ENCODE peak calls at places on chromosome 6, in nine cellular contexts. G, O, I, W, J, Z, D, Y and C are unnamed samples.

GRCh38 chr6:160293844-160294243 is 35.2 kb upstream of the SLC22A2 start:
- DNase-seq in G (no peak), O (no peak), I (no peak), W (no peak), J (no peak), Z (peak), D (no peak), Y (no peak), C (no peak)

GRCh38 chr6:63904844-63905243 is 269.2 kb downstream of the PHF3 start:
- DNase-seq in G (no peak), O (no peak), I (no peak), W (no peak), J (no peak), Z (no peak), D (peak), Y (no peak), C (no peak)

GRCh38 chr6:36722879-36723278 is 25.3 kb downstream of the RAB44 start:
- DNase-seq in G (no peak), O (no peak), I (no peak), W (no peak), J (no peak), Z (no peak), D (no peak), Y (peak), C (no peak)

GRCh38 chr6:142845143-142845571 is 99.8 kb downstream of the HIVEP2 start:
- DNase-seq in G (no peak), O (no peak), I (no peak), W (no peak), J (no peak), Z (no peak), D (peak), Y (no peak), C (no peak)

GRCh38 chr6:140537834-140538680 is 1163.6 kb upstream of the CITED2 start:
- DNase-seq in G (peak), O (peak), I (peak), W (peak), J (no peak), Z (peak), D (peak), Y (no peak), C (peak)

GRCh38 chr6:157455731-157456523 is 74.9 kb downstream of the ZDHHC14 start:
- DNase-seq in G (no peak), O (no peak), I (no peak), W (no peak), J (no peak), Z (no peak), D (peak), Y (no peak), C (no peak)

GRCh38 chr6:134235937-134236751 is 81.8 kb downstream of the SGK1 start:
- DNase-seq in G (no peak), O (no peak), I (no peak), W (no peak), J (no peak), Z (no peak), D (peak), Y (no peak), C (no peak)

GRCh38 chr6:157982297-157982579 is 575 bp downstream of the SYNJ2 start:
- DNase-seq in G (peak), O (no peak), I (no peak), W (no peak), J (no peak), Z (peak), D (peak), Y (no peak), C (no peak)

GRCh38 chr6:11181478-11182136 is 50.9 kb downstream of the NEDD9 start:
- DNase-seq in G (no peak), O (no peak), I (no peak), W (no peak), J (no peak), Z (no peak), D (no peak), Y (no peak), C (no peak)

GRCh38 chr6:24537771-24538385 is 43.1 kb downstream of the ALDH5A1 start:
- DNase-seq in G (no peak), O (no peak), I (no peak), W (no peak), J (no peak), Z (no peak), D (no peak), Y (no peak), C (no peak)

GRCh38 chr6:10809098-10809497 is 29.2 kb downstream of the MAK start:
- DNase-seq in G (no peak), O (no peak), I (no peak), W (no peak), J (no peak), Z (no peak), D (no peak), Y (no peak), C (no peak)

GRCh38 chr6:84825461-84825860 is 61.1 kb upstream of the TBX18 start:
- DNase-seq in G (peak), O (no peak), I (no peak), W (no peak), J (no peak), Z (no peak), D (peak), Y (no peak), C (peak)

DNA sequence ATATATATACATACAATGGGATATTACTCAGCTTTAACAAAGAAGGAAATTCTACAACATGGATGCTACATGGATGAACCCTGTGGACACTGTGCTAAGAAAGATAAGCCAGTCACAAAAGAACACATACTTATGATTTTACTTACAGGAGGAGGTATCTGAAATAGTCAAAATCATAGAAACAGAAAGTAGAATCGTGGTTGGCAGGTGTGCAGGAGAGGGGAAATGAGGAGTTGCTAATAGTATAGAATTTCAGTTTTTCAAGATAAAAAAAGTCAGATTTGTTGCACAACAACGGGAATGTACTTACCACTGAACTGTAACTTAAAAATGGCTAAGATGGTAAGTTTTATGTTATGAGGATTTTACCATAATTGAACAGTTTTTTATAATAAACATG is 706.3 kb downstream of the TFAP2A start:
- DNase-seq in G (no peak), O (no peak), I (no peak), W (no peak), J (no peak), Z (no peak), D (no peak), Y (no peak), C (no peak)
- TF ChIP-seq POLR2A in G (no peak), O (no peak), I (no peak), W (no peak), J (no peak), Z (no peak), D (no peak), Y (no peak), C (no peak)

DNA sequence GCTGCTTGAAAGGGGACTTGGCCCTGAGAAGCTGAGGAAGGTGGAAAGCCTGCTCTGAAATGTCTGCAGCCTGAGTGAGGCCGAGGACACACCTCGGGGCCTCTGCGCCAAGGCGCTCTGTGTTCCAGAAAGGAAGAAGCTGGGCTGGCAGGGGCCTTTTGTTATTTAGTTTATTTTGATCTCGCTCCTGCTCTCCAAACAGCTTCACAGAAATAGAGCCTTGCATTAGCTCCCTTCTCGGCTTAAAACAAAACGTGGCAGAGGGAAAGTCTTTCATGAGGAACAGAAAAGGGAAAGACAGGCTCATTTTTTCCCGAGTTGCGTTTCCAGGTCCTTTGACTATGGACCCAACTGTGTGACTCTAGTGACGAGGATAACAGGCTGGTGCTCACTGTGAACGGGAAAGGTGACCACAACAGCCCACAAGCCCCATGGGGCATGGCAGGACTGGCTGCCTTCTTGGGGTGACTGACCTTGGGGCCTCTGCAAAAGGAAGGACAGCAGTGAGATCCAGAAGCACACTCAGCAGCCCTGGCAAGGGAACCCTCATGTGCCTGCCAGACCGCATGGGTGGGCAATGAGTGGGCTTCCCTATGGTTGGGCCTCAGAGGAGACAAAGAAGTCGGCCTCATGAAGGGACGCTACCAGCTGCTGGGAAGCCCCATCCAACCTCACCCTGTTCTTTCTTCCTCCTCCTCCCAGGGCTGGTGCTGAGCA is 18.7 kb downstream of the LEMD2 start:
- DNase-seq in G (no peak), O (no peak), I (no peak), W (no peak), J (no peak), Z (peak), D (peak), Y (no peak), C (no peak)
- TF ChIP-seq POLR2A in G (no peak), O (no peak), I (no peak), W (no peak), J (no peak), Z (no peak), D (peak), Y (no peak), C (no peak)

DNA sequence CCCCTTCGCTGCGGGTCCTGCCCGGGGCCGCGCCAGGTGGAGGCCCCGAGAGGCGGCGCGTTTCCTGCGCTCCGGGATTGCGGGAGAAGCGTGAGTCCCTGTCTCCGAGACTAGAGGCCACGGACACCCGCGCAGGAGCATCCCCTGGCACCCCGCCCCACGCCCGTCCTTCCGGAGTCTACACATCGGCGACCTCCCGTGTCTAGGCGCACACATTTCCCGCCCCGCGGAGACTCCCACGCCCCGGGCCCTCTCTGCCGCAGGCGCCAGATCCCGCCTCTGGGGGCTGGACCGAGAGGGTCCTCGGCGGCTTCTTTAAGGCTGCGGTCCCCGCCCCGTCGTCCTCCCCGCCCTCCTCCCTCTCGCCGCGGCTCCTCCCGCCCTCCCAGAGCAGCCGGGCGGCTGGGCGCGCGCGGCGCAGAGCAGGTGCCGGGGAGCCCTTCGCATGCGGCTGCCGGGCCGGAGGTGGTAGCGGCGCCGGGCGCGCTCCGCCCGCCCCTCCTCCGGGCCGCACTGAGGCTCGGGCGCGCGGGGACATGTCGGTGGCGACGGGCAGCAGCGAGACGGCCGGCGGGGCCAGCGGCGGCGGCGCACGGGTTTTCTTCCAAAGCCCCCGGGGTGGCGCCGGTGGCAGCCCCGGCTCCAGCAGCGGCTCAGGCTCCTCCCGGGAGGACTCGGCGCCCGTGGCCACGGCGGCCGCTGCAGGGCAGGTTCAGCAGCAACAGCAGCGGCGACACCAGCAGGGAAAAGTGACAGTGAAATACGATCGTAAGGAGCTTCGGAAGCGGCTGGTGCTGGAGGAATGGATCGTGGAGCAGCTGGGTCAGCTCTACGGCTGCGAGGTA is at the start of gene PPP1R14C:
- DNase-seq in G (no peak), O (no peak), I (no peak), W (no peak), J (no peak), Z (no peak), D (no peak), Y (no peak), C (peak)
- TF ChIP-seq POLR2A in G (no peak), O (no peak), I (no peak), W (no peak), J (no peak), Z (no peak), D (no peak), Y (no peak), C (no peak)

GRCh38 chr6:150134280-150134920 is 8.4 kb upstream of the PPP1R14C start:
- DNase-seq in G (no peak), O (peak), I (no peak), W (no peak), J (no peak), Z (no peak), D (no peak), Y (no peak), C (no peak)
- TF ChIP-seq POLR2A in G (no peak), O (no peak), I (no peak), W (no peak), J (no peak), Z (no peak), D (no peak), Y (no peak), C (no peak)

GRCh38 chr6:154950979-154951378 is 44.1 kb upstream of the TIAM2 start:
- DNase-seq in G (no peak), O (no peak), I (no peak), W (no peak), J (no peak), Z (no peak), D (no peak), Y (no peak), C (no peak)
- TF ChIP-seq POLR2A in G (no peak), O (no peak), I (no peak), W (no peak), J (no peak), Z (no peak), D (no peak), Y (no peak), C (no peak)

GRCh38 chr6:129679250-129679649 is 30.7 kb downstream of the ARHGAP18 start:
- DNase-seq in G (no peak), O (no peak), I (no peak), W (no peak), J (no peak), Z (no peak), D (peak), Y (no peak), C (no peak)

GRCh38 chr6:129678463-129678862 is 31.5 kb downstream of the ARHGAP18 start:
- DNase-seq in G (no peak), O (no peak), I (no peak), W (no peak), J (no peak), Z (no peak), D (peak), Y (no peak), C (no peak)

GRCh38 chr6:129677634-129678325 is 32.2 kb downstream of the ARHGAP18 start:
- DNase-seq in G (no peak), O (no peak), I (no peak), W (no peak), J (no peak), Z (no peak), D (peak), Y (no peak), C (no peak)

GRCh38 chr6:129680633-129681032 is 29.3 kb downstream of the ARHGAP18 start:
- DNase-seq in G (no peak), O (no peak), I (no peak), W (no peak), J (no peak), Z (no peak), D (no peak), Y (no peak), C (no peak)

GRCh38 chr6:129679758-129680157 is 30.2 kb downstream of the ARHGAP18 start:
- DNase-seq in G (peak), O (no peak), I (no peak), W (no peak), J (no peak), Z (no peak), D (peak), Y (no peak), C (no peak)
- TF ChIP-seq POLR2A in G (no peak), O (no peak), I (no peak), W (no peak), J (no peak), Z (no peak), D (no peak), Y (no peak), C (no peak)

GRCh38 chr6:44657201-44657824 is 269.8 kb downstream of the CDC5L start:
- DNase-seq in G (no peak), O (no peak), I (no peak), W (no peak), J (no peak), Z (no peak), D (no peak), Y (no peak), C (no peak)

GRCh38 chr6:44659676-44660170 is 272.2 kb downstream of the CDC5L start:
- DNase-seq in G (no peak), O (no peak), I (no peak), W (no peak), J (no peak), Z (no peak), D (no peak), Y (no peak), C (no peak)

GRCh38 chr6:44660561-44661220 is 273.2 kb downstream of the CDC5L start:
- DNase-seq in G (no peak), O (no peak), I (no peak), W (no peak), J (no peak), Z (no peak), D (no peak), Y (no peak), C (no peak)

GRCh38 chr6:44661221-44661609 is 273.7 kb downstream of the CDC5L start:
- DNase-seq in G (no peak), O (peak), I (no peak), W (no peak), J (no peak), Z (peak), D (no peak), Y (no peak), C (no peak)

DNA sequence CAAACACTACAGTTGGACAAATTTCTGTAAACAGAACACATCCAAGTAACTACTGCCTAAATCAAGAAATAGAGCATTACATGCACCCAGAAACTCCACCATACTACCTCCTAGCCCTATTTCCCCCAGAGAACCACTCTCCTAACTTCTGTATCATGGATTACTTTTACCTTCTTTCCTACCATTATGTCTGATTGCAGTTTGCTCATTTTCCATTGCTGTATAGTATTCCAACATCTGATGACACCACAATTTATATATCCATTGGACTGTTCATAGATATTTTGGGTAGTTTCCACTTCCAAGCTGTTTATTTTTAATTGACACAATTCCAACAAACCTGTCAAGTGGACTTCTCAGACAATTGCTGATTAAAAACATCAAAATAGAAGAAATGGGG is 271.1 kb downstream of the CDC5L start:
- DNase-seq in G (no peak), O (no peak), I (no peak), W (no peak), J (no peak), Z (no peak), D (no peak), Y (no peak), C (no peak)
- TF ChIP-seq POLR2A in G (no peak), O (no peak), I (no peak), W (no peak), J (no peak), Z (no peak), D (no peak), Y (no peak), C (no peak)

DNA sequence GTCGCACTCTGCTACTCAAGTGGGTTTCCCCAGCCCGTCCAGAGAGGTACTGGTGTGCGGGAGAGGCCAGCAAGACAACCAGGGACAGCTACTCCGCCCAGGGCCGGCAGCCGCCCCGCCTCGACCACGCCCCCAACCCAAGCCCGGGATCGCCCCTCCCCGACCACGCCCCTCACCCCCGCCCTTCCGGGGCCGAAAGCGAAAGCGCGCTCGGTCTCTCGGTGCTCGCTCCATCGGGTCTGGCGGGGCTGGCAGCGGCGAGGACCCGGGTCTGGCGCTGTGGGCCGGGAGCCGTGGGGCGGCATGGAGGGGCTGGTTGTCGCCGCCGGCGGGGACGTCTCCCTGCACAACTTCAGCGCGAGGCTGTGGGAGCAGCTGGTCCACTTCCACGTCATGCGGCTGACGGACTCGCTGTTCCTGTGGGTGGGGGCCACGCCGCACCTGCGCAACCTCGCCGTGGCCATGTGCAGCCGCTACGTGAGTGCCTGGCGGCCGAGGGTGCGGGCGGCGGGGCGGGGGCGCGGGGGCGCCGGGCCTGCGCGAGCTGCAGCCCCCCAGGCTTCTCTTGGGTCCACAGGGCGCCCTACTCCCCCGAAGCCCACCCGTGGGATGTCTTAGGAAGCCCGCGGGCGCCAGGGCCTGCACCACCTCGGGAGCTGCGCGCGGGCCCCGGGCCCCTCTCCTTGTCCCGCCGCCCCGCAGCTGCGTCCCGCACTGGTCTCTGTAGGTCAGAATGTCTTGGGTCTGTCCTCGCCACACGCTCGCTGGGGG is at the start of gene PSMG4:
- DNase-seq in G (peak), O (peak), I (peak), W (peak), J (peak), Z (peak), D (peak), Y (peak), C (peak)
- TF ChIP-seq POLR2A in G (peak), O (no peak), I (no peak), W (peak), J (peak), Z (peak), D (peak), Y (no peak), C (peak)